ENCODE peak calls at places on chromosomes 1 and 21, in six cellular contexts. A is H9, P is mesenchymal stem cell, U is lower lobe of right lung, F is Peyer's patch, Z is heart left ventricle. N is an unnamed sample.

GRCh38 chr1:180912211-180912800 is 391 bp upstream of the KIAA1614 start:
- DNase-seq in A (peak; percentile 62), P (peak; percentile 60), U (no peak), F (no peak), Z (no peak), N (no peak)

GRCh38 chr1:208569181-208569580 is 325.0 kb upstream of the PLXNA2 start:
- DNase-seq in A (no peak), P (no peak), U (no peak), F (no peak), Z (no peak), N (no peak)

GRCh38 chr1:37682334-37682987 is 9.9 kb upstream of the CDCA8 start:
- DNase-seq in A (peak; percentile 58), P (peak; percentile 72), U (peak; percentile 66), F (peak; percentile 81), Z (peak; percentile 62), N (peak; percentile 18)

GRCh38 chr1:43049487-43049886 is 90.8 kb upstream of the SLC2A1 start:
- DNase-seq in A (no peak), P (no peak), U (no peak), F (no peak), Z (no peak), N (no peak)

GRCh38 chr21:24938592-24938991 is 668.7 kb downstream of the MRPL39 start:
- DNase-seq in A (no peak), P (no peak), U (no peak), F (no peak), Z (no peak), N (no peak)

GRCh38 chr1:63112155-63112914 is 210.0 kb upstream of the FOXD3 start:
- DNase-seq in A (no peak), P (peak; percentile 74), U (no peak), F (no peak), Z (no peak), N (no peak)

GRCh38 chr1:200493344-200493743 is 83.5 kb upstream of the ZNF281 start:
- DNase-seq in A (no peak), P (no peak), U (no peak), F (no peak), Z (no peak), N (no peak)

GRCh38 chr1:36567601-36568341 is 85.1 kb upstream of the CSF3R start:
- DNase-seq in A (peak; percentile 17), P (no peak), U (peak; percentile 32), F (no peak), Z (no peak), N (no peak)

GRCh38 chr1:227576152-227576551 is 12.8 kb downstream of the ZNF678 start:
- DNase-seq in A (no peak), P (no peak), U (no peak), F (no peak), Z (no peak), N (no peak)

GRCh38 chr1:41242645-41243171 is 602 bp upstream of the SCMH1 start:
- DNase-seq in A (no peak), P (peak; percentile 29), U (no peak), F (no peak), Z (no peak), N (no peak)

GRCh38 chr1:246151796-246152434 is 355.2 kb downstream of the SMYD3 start:
- DNase-seq in A (peak; percentile 49), P (peak; percentile 60), U (no peak), F (no peak), Z (no peak), N (no peak)

GRCh38 chr1:41758904-41759548 is 159.7 kb downstream of the HIVEP3 start:
- DNase-seq in A (no peak), P (peak; percentile 75), U (no peak), F (no peak), Z (no peak), N (no peak)

GRCh38 chr1:6157528-6158174 is 22.5 kb downstream of the CHD5 start:
- DNase-seq in A (no peak), P (peak; percentile 31), U (no peak), F (no peak), Z (no peak), N (no peak)

GRCh38 chr1:70142120-70142519 is 63.3 kb downstream of the LRRC40 start:
- DNase-seq in A (no peak), P (no peak), U (no peak), F (no peak), Z (no peak), N (no peak)

GRCh38 chr1:58791106-58791505 is 7.3 kb upstream of the JUN start:
- DNase-seq in A (no peak), P (no peak), U (no peak), F (no peak), Z (no peak), N (no peak)

GRCh38 chr1:164369698-164370365 is 189.2 kb upstream of the PBX1 start:
- DNase-seq in A (no peak), P (no peak), U (no peak), F (no peak), Z (peak; percentile 17), N (no peak)

GRCh38 chr1:115314111-115314510 is 23.9 kb downstream of the NGF start:
- DNase-seq in A (no peak), P (no peak), U (no peak), F (no peak), Z (no peak), N (no peak)

GRCh38 chr1:244709076-244709475 is 56.1 kb downstream of the DESI2 start:
- DNase-seq in A (no peak), P (no peak), U (no peak), F (no peak), Z (no peak), N (no peak)

GRCh38 chr21:42654179-42654912 is 925 bp downstream of the PDE9A start:
- DNase-seq in A (no peak), P (peak; percentile 75), U (peak; percentile 49), F (no peak), Z (no peak), N (no peak)

GRCh38 chr1:17329610-17330009 is 21.6 kb downstream of the PADI4 start:
- DNase-seq in A (no peak), P (no peak), U (no peak), F (no peak), Z (no peak), N (no peak)

GRCh38 chr1:195733826-195734225 is 874.4 kb downstream of the KCNT2 start:
- DNase-seq in A (peak; percentile 45), P (peak; percentile 19), U (no peak), F (no peak), Z (no peak), N (no peak)

GRCh38 chr1:224517171-224517570 is 82.6 kb upstream of the WDR26 start:
- DNase-seq in A (no peak), P (no peak), U (no peak), F (no peak), Z (no peak), N (no peak)

GRCh38 chr1:244863491-244864252 is 671 bp downstream of the HNRNPU start:
- DNase-seq in A (no peak), P (no peak), U (peak; percentile 69), F (peak; percentile 34), Z (peak; percentile 52), N (no peak)

GRCh38 chr21:45302082-45303061 is 14.7 kb upstream of the POFUT2 start:
- DNase-seq in A (no peak), P (no peak), U (peak; percentile 64), F (no peak), Z (peak; percentile 91), N (no peak)
- H3K4me1 ChIP-seq in A (no peaks in the 10 kb centered on the region), P (peaks cover 42% of the 10 kb centered on the region), U (peaks cover 48% of the 10 kb centered on the region), F (no peaks in the 10 kb centered on the region), Z (peaks cover 43% of the 10 kb centered on the region), N (peaks cover 9% of the 10 kb centered on the region)

GRCh38 chr1:16186655-16187235 is 25.7 kb downstream of the ARHGEF19 start:
- DNase-seq in A (no peak), P (no peak), U (no peak), F (no peak), Z (no peak), N (no peak)
- H3K4me1 ChIP-seq in A (no peaks in the 10 kb centered on the region), P (peaks cover 47% of the 10 kb centered on the region), U (peaks cover 29% of the 10 kb centered on the region), F (peaks cover 3% of the 10 kb centered on the region), Z (peaks cover 11% of the 10 kb centered on the region), N (peaks cover 12% of the 10 kb centered on the region)

DNA sequence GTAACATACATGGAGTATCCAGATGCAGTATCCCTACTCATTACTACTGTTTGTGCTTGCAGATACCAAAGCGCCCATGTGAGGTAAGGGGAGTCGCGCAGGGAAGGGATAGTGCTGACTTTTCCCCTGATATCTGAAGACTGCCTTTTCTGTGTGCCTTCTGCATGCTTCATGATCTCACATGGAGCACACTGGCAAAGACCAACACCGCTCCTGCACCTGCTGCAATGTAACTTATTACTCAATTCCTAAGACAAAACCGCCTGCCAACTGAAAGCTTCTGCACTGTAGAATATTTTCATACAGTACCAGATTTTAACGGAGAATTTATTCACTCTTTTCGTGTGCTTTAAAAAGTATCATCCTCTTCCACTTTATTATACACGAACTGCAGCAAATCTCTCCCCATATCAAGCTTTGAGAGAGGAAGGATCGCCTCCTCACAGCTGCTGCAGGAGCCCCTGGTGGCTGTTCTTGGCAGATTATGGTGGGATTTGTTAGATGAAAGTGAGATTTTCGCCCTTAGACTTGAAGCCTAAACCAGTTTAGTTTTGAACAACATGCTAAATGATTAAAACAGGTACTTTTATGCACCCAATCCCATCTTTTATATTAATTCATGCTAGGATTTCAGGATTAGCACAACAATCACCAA is 99.1 kb downstream of the PTPN14 start:
- DNase-seq in A (no peak), P (no peak), U (no peak), F (no peak), Z (no peak), N (no peak)
- H3K4me1 ChIP-seq in A (peaks cover 24% of the 10 kb centered on the region), P (peaks cover 17% of the 10 kb centered on the region), U (peaks cover 11% of the 10 kb centered on the region), F (no peaks in the 10 kb centered on the region), Z (peaks cover 27% of the 10 kb centered on the region), N (peaks cover 9% of the 10 kb centered on the region)

GRCh38 chr1:53526451-53527101 is 67.4 kb downstream of the DMRTB1 start:
- DNase-seq in A (no peak), P (peak; percentile 74), U (peak; percentile 57), F (no peak), Z (peak; percentile 58), N (no peak)

GRCh38 chr1:53527368-53527767 is 68.2 kb downstream of the DMRTB1 start:
- DNase-seq in A (no peak), P (no peak), U (no peak), F (no peak), Z (no peak), N (no peak)

GRCh38 chr1:53521900-53522552 is 62.8 kb downstream of the DMRTB1 start:
- DNase-seq in A (no peak), P (no peak), U (no peak), F (no peak), Z (no peak), N (no peak)

GRCh38 chr1:53525595-53525994 is 66.4 kb downstream of the DMRTB1 start:
- DNase-seq in A (peak; percentile 69), P (no peak), U (no peak), F (no peak), Z (no peak), N (no peak)

DNA sequence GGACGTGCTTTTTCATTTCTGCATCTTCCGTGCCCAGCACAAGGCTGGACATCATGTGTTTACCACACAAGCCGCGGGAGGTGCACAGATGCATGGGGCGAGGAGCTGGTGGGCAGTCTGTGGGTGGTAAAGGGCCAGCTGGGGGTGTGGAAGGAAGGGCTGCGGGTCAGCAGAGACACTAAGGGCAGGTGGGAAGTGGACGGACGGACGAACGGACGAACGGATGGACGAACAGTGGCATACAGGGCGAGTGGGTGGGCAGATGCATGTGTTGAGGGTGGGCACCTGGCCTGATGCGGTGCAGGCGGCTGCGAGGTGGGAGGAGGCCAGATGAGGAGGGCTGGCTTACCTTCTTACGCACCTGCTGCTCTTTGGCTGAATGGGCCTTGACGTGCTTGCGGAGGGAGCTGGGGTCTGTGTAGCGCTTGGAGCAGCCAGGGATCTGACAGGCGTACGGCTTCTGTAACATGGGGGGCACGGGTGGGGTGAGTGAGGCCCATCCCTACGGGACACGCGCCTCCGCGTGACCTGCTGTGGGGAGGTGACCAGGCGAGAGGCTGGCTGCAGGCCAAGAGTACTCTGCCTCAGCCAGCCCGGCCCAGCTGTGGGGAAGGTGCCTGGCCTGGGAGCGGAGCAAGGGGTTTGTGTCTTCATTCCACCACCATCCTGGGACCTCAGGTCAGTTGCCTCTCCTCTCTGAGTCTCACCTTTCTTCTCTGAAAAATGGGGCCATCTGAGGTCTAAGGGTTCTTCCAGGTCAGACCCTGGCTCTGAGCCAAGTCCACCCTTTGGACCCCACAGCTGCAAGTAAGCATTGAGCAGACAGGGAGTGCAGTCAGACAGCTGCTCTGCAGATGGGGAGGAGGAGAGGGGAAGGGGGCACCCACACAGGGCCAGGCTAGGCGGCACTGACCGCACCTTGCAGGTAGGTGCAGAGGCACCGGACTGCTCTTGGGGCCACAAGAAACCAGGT is 65.5 kb downstream of the DMRTB1 start:
- DNase-seq in A (no peak), P (no peak), U (no peak), F (no peak), Z (peak; percentile 46), N (no peak)
- H3K4me1 ChIP-seq in A (no peaks in the 10 kb centered on the region), P (peaks cover 48% of the 10 kb centered on the region), U (no peaks in the 10 kb centered on the region), F (no peaks in the 10 kb centered on the region), Z (peaks cover 6% of the 10 kb centered on the region), N (peaks cover 20% of the 10 kb centered on the region)

N was measured in thoracic aorta.